ENCODE peak calls at places on chromosomes 5 and 9, in eight cellular contexts. W is sigmoid colon, X is fibroblast of lung, S is uterus, R is tibial artery, N is OCI-LY7, J is esophagus squamous epithelium, H is vagina. B is an unnamed sample.

GRCh38 chr9:15461601-15462000 is 38.9 kb downstream of the SNAPC3 start:
- DNase-seq in W (no peak), X (no peak), S (no peak), R (no peak), N (no peak), J (no peak), H (no peak), B (no peak)

GRCh38 chr5:177084175-177084574 is 2.5 kb upstream of the FGFR4 start:
- DNase-seq in W (no peak), X (no peak), S (no peak), R (no peak), N (no peak), J (no peak), H (no peak), B (no peak)

GRCh38 chr5:75522025-75522424 is 10.3 kb downstream of the POLK start:
- DNase-seq in W (no peak), X (peak; percentile 64), S (no peak), R (no peak), N (no peak), J (no peak), H (no peak), B (no peak)

GRCh38 chr9:114250235-114250568 is 72.7 kb upstream of the ORM1 start:
- DNase-seq in W (peak; percentile 93), X (peak; percentile 87), S (peak; percentile 84), R (peak; percentile 93), N (no peak), J (no peak), H (no peak), B (peak; percentile 86)

GRCh38 chr9:25472681-25473080 is 205.6 kb downstream of the TUSC1 start:
- DNase-seq in W (no peak), X (no peak), S (no peak), R (no peak), N (no peak), J (no peak), H (no peak), B (no peak)

GRCh38 chr5:53603009-53603687 is 42.7 kb downstream of the NDUFS4 start:
- DNase-seq in W (no peak), X (peak; percentile 29), S (no peak), R (no peak), N (no peak), J (no peak), H (no peak), B (no peak)

GRCh38 chr5:81513468-81513867 is 119.5 kb upstream of the ACOT12 start:
- DNase-seq in W (no peak), X (no peak), S (no peak), R (no peak), N (no peak), J (no peak), H (no peak), B (no peak)

GRCh38 chr9:3455088-3455487 is 70.7 kb downstream of the RFX3 start:
- DNase-seq in W (no peak), X (no peak), S (no peak), R (no peak), N (no peak), J (no peak), H (no peak), B (no peak)

GRCh38 chr5:179345429-179346321 is at the start of gene ADAMTS2:
- DNase-seq in W (peak; percentile 88), X (no peak), S (peak; percentile 80), R (peak; percentile 89), N (no peak), J (no peak), H (no peak), B (peak; percentile 73)

GRCh38 chr5:15823413-15823812 is 323.4 kb downstream of the FBXL7 start:
- DNase-seq in W (no peak), X (peak; percentile 62), S (no peak), R (no peak), N (no peak), J (no peak), H (no peak), B (no peak)

GRCh38 chr5:54644226-54644625 is 126.7 kb downstream of the SNX18 start:
- DNase-seq in W (no peak), X (peak; percentile 92), S (no peak), R (no peak), N (no peak), J (no peak), H (no peak), B (no peak)

GRCh38 chr5:141149812-141150211 is at the start of gene PCDHB6:
- DNase-seq in W (no peak), X (no peak), S (no peak), R (no peak), N (no peak), J (no peak), H (no peak), B (no peak)

GRCh38 chr9:77952641-77953341 is 78.8 kb downstream of the GNAQ start:
- DNase-seq in W (no peak), X (peak; percentile 48), S (no peak), R (no peak), N (no peak), J (no peak), H (no peak), B (no peak)

GRCh38 chr5:61659221-61659696 is 327.2 kb downstream of the ZSWIM6 start:
- DNase-seq in W (no peak), X (no peak), S (no peak), R (no peak), N (no peak), J (no peak), H (no peak), B (peak; percentile 40)

GRCh38 chr9:129270205-129270604 is 92.1 kb upstream of the IER5L start:
- DNase-seq in W (no peak), X (no peak), S (no peak), R (no peak), N (peak; percentile 97), J (no peak), H (no peak), B (peak; percentile 3)

GRCh38 chr5:143054480-143054941 is 284.3 kb downstream of the ARHGAP26 start:
- DNase-seq in W (no peak), X (peak; percentile 75), S (no peak), R (no peak), N (no peak), J (no peak), H (no peak), B (no peak)

GRCh38 chr9:14314424-14314928 is 535 bp upstream of the NFIB start:
- DNase-seq in W (peak; percentile 95), X (peak; percentile 97), S (peak; percentile 77), R (peak; percentile 94), N (peak; percentile 64), J (no peak), H (no peak), B (peak; percentile 83)

GRCh38 chr5:18745988-18746615 is 1111.8 kb downstream of the TAF11L14 start:
- DNase-seq in W (no peak), X (no peak), S (no peak), R (no peak), N (peak; percentile 76), J (no peak), H (no peak), B (no peak)

GRCh38 chr5:91283326-91283725 is 99.8 kb downstream of the ARRDC3 start:
- DNase-seq in W (no peak), X (no peak), S (no peak), R (no peak), N (no peak), J (no peak), H (no peak), B (no peak)

GRCh38 chr9:87249029-87249428 is 248.6 kb upstream of the DAPK1 start:
- DNase-seq in W (no peak), X (no peak), S (no peak), R (no peak), N (no peak), J (no peak), H (no peak), B (no peak)

GRCh38 chr5:79487251-79487650 is 26.7 kb downstream of the HOMER1 start:
- DNase-seq in W (no peak), X (no peak), S (no peak), R (no peak), N (no peak), J (no peak), H (no peak), B (no peak)

GRCh38 chr5:58090704-58091103 is 369.2 kb downstream of the PLK2 start:
- DNase-seq in W (no peak), X (no peak), S (no peak), R (no peak), N (no peak), J (no peak), H (no peak), B (no peak)

GRCh38 chr5:79481574-79481973 is 32.4 kb downstream of the HOMER1 start:
- DNase-seq in W (no peak), X (no peak), S (no peak), R (no peak), N (no peak), J (no peak), H (no peak), B (no peak)

GRCh38 chr9:7467186-7467585 is 332.4 kb downstream of the DMAC1 start:
- DNase-seq in W (no peak), X (no peak), S (no peak), R (no peak), N (no peak), J (no peak), H (no peak), B (no peak)

GRCh38 chr5:73903169-73903568 is 277.2 kb downstream of the ARHGEF28 start:
- DNase-seq in W (no peak), X (no peak), S (no peak), R (no peak), N (no peak), J (no peak), H (no peak), B (no peak)
- TF ChIP-seq CTCF in W (no peak), X (no peak), S (no peak), R (no peak), N (no peak), J (no peak), H (no peak), B (no peak)

DNA sequence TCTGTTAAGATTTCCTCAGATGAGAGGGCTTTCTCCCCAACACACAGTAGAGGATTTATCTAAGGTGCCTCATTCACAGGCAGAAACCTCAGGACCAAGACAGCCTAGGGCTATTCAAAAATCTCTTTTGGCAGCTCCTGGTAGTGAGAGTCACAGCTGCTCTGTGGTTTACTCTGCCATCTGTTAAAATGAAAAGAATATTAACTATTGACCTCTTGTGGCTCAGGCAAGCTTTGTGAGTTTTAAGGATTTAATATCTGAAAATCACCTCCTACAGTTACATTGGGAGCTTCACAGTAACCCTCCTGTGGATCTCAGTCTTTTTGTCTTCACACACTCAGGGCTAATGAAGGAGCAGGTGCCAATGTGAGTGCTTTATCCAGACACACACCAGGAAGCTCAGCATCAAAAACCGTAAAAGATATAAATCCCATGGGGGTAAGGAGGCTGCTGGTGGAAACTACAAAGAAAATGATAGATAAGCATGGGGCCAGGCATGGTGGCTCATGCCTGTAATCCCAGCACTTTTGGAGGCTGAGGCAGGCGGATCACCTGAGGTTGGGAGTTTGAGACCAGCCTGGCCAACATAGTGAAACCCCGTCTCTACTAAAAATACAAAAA is 29.7 kb downstream of the PPP1R2B start:
- DNase-seq in W (no peak), X (no peak), S (no peak), R (no peak), N (peak; percentile 89), J (no peak), H (no peak), B (no peak)
- H3K4me1 ChIP-seq in W (no peaks in the 10 kb centered on the region), X (no peaks in the 10 kb centered on the region), S (no peaks in the 10 kb centered on the region), R (no peaks in the 10 kb centered on the region), N (peaks cover 72% of the 10 kb centered on the region), J (no peaks in the 10 kb centered on the region), H (no peaks in the 10 kb centered on the region), B (no peaks in the 10 kb centered on the region)

GRCh38 chr5:145908206-145908945 is 28.0 kb upstream of the SH3RF2 start:
- DNase-seq in W (no peak), X (no peak), S (no peak), R (no peak), N (no peak), J (no peak), H (no peak), B (no peak)
- TF ChIP-seq CTCF in W (no peak), X (no peak), S (no peak), R (peak; percentile 14), N (no peak), J (no peak), H (no peak), B (peak; percentile 27)

GRCh38 chr5:125410501-125411162 is 664.2 kb upstream of the ZNF608 start:
- DNase-seq in W (no peak), X (peak; percentile 90), S (no peak), R (no peak), N (no peak), J (no peak), H (no peak), B (no peak)
- H3K4me1 ChIP-seq in W (peaks cover 66% of the 10 kb centered on the region), X (peaks cover 27% of the 10 kb centered on the region), S (peaks cover 3% of the 10 kb centered on the region), R (peaks cover 50% of the 10 kb centered on the region), N (peaks cover 37% of the 10 kb centered on the region), J (peaks cover 18% of the 10 kb centered on the region), H (peaks cover 62% of the 10 kb centered on the region), B (peaks cover 47% of the 10 kb centered on the region)